ENCODE peak calls at places on chromosomes 6 and 20, in seven cellular contexts. J, M, N, P, Z, R and G are unnamed samples.

GRCh38 chr6:149897855-149898744 is at the start of gene RAET1E:
- DNase-seq in N (no peak), Z (no peak), P (no peak), M (no peak), R (no peak), J (no peak), G (no peak)

GRCh38 chr20:59567585-59568508 is 36.5 kb upstream of the PHACTR3 start:
- DNase-seq in R (no peak), J (no peak), N (no peak), Z (no peak), M (no peak), P (no peak), G (no peak)

GRCh38 chr20:39446397-39446796 is 484.3 kb downstream of the DHX35 start:
- DNase-seq in Z (no peak), M (no peak), N (no peak), P (no peak), R (no peak), J (no peak), G (no peak)

GRCh38 chr6:170057034-170057734 is 233.7 kb downstream of the DLL1 start:
- DNase-seq in P (no peak), R (no peak), Z (no peak), N (peak), M (no peak), J (no peak), G (no peak)

GRCh38 chr6:14177413-14178082 is 60.0 kb downstream of the CD83 start:
- DNase-seq in Z (no peak), M (no peak), P (no peak), N (no peak), R (no peak), J (no peak), G (no peak)

GRCh38 chr6:149356081-149356750 is 38.7 kb downstream of the TAB2 start:
- DNase-seq in P (no peak), M (no peak), J (no peak), N (no peak), R (no peak), Z (no peak), G (no peak)

GRCh38 chr6:16925461-16925860 is 164.2 kb upstream of the ATXN1 start:
- DNase-seq in Z (no peak), N (no peak), R (peak), P (no peak), J (no peak), M (no peak), G (no peak)

GRCh38 chr6:107853226-107853625 is 29.1 kb upstream of the SCML4 start:
- DNase-seq in N (no peak), P (no peak), Z (no peak), M (no peak), R (no peak), J (no peak), G (no peak)

GRCh38 chr6:81562169-81562568 is 190.3 kb downstream of the TENT5A start:
- DNase-seq in R (peak), J (peak), Z (no peak), M (no peak), P (peak), N (no peak), G (no peak)

GRCh38 chr6:168186438-168186837 is 107.4 kb upstream of the FRMD1 start:
- DNase-seq in M (no peak), R (no peak), J (no peak), Z (no peak), P (no peak), N (no peak), G (no peak)

GRCh38 chr20:52054123-52054522 is 137.5 kb downstream of the ZFP64 start:
- DNase-seq in J (no peak), R (no peak), P (no peak), Z (no peak), N (no peak), M (no peak), G (no peak)

GRCh38 chr6:89888871-89889270 is 5.4 kb upstream of the GJA10 start:
- DNase-seq in Z (no peak), R (no peak), P (no peak), M (no peak), N (no peak), J (no peak), G (no peak)

GRCh38 chr6:30143780-30144179 is 7.8 kb downstream of the TRIM40 start:
- DNase-seq in N (no peak), M (no peak), R (no peak), J (no peak), Z (no peak), P (no peak), G (no peak)

GRCh38 chr6:82337688-82338257 is 25.8 kb upstream of the TPBG start:
- DNase-seq in M (no peak), J (no peak), Z (no peak), P (no peak), R (no peak), N (no peak), G (no peak)

GRCh38 chr6:21342496-21342895 is 251.1 kb upstream of the SOX4 start:
- DNase-seq in N (no peak), P (no peak), J (no peak), M (no peak), R (peak), Z (no peak), G (no peak)

GRCh38 chr6:38027685-38028373 is 208.3 kb downstream of the ZFAND3 start:
- DNase-seq in M (no peak), P (no peak), N (no peak), J (no peak), R (peak), Z (no peak), G (no peak)

GRCh38 chr6:143176090-143177021 is 115.7 kb downstream of the AIG1 start:
- DNase-seq in M (no peak), J (no peak), Z (no peak), P (no peak), N (no peak), R (peak), G (peak)

GRCh38 chr20:16125810-16126209 is 447.4 kb downstream of the KIF16B start:
- DNase-seq in N (no peak), M (no peak), J (no peak), Z (no peak), P (no peak), R (peak), G (no peak)

GRCh38 chr6:912871-913663 is 220.1 kb upstream of the EXOC2 start:
- DNase-seq in P (peak), Z (no peak), J (peak), R (peak), M (no peak), N (no peak), G (no peak)

GRCh38 chr6:43115365-43115764 is 39.3 kb downstream of the PTK7 start:
- DNase-seq in N (no peak), Z (no peak), P (no peak), R (no peak), J (no peak), M (no peak), G (peak)

GRCh38 chr20:55095745-55096450 is 620.5 kb downstream of the DOK5 start:
- DNase-seq in N (no peak), P (no peak), M (no peak), R (no peak), J (no peak), Z (no peak), G (no peak)

GRCh38 chr20:64242003-64242796 is 13.3 kb upstream of the PCMTD2 start:
- DNase-seq in P (no peak), N (no peak), Z (no peak), M (no peak), J (no peak), R (no peak), G (peak)

GRCh38 chr20:50286609-50287008 is 96.0 kb downstream of the CEBPB start:
- DNase-seq in M (peak), P (no peak), N (no peak), Z (peak), R (peak), J (peak), G (no peak)

GRCh38 chr20:23050847-23051627 is 1.6 kb upstream of the THBD start:
- DNase-seq in N (no peak), P (no peak), Z (peak), J (peak), R (peak), M (peak), G (peak)

GRCh38 chr20:39886650-39887190 is 802.3 kb downstream of the MAFB start:
- DNase-seq in Z (peak), N (no peak), P (no peak), R (no peak), M (no peak), J (no peak), G (no peak)

GRCh38 chr6:138973481-138974140 is 14.4 kb downstream of the REPS1 start:
- DNase-seq in J (no peak), R (peak), M (no peak), N (no peak), Z (no peak), P (no peak), G (no peak)

GRCh38 chr20:8807480-8808179 is 261.3 kb upstream of the PLCB4 start:
- DNase-seq in M (no peak), Z (no peak), R (no peak), J (no peak), N (no peak), P (no peak), G (no peak)

GRCh38 chr20:12207875-12208274 is 290.2 kb downstream of the BTBD3 start:
- DNase-seq in Z (no peak), R (peak), P (peak), M (no peak), N (no peak), J (peak), G (no peak)

DNA sequence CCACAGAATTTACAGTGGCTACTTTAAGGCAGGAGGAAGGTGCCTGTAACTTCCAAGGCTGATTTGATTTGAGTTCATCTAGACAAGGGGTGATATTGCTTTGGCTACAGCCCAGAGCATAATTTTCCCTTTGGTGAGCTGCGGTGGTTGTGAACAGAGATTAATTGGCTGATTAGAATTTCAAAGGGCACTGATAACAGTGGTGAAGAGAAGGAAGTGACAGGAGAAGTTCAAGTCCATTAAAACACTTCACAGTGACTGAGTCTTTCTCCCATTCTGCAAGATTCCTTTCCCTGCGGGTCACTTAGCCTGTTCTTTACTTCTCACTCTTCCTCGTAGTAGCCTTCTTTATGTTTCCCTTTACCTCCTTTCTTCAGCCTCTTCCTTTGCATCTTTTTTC is 121.1 kb upstream of the SASH1 start:
- DNase-seq in N (no peak), P (no peak), M (no peak), J (no peak), Z (no peak), R (no peak), G (no peak)
- TF ChIP-seq CTCF in N (no peak), P (no peak), M (no peak), J (no peak), Z (no peak), R (no peak), G (no peak)

GRCh38 chr6:126553856-126554255 is 213.9 kb downstream of the CENPW start:
- DNase-seq in P (no peak), Z (no peak), M (no peak), J (no peak), N (no peak), R (peak), G (no peak)

GRCh38 chr6:126546771-126547170 is 206.9 kb downstream of the CENPW start:
- DNase-seq in R (peak), N (no peak), M (no peak), J (no peak), Z (no peak), P (no peak), G (no peak)

GRCh38 chr6:126548301-126548700 is 208.4 kb downstream of the CENPW start:
- DNase-seq in P (no peak), J (no peak), R (peak), M (no peak), Z (no peak), N (no peak), G (no peak)

GRCh38 chr6:126550323-126550722 is 210.4 kb downstream of the CENPW start:
- DNase-seq in P (peak), N (no peak), Z (no peak), J (no peak), R (no peak), M (no peak), G (no peak)
- TF ChIP-seq CTCF in P (peak), N (no peak), Z (no peak), J (no peak), R (no peak), M (peak), G (no peak)

DNA sequence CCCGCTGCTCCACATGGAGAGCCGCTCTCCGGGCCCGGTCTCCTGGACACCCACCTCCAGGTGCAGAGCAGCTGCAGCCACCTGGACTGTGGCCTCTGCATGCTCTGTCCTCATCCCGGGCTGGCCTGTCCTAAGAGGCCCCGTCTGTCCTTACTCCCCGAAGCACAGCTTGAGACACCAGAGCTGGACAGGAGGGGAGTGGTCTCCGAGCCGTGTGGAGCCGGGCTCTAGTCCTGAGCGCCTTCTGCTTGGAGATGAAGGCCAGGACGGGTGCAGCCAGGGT is 6.7 kb upstream of the NTSR1 start:
- DNase-seq in M (no peak), N (no peak), R (no peak), J (no peak), P (no peak), Z (no peak), G (no peak)
- TF ChIP-seq CTCF in M (no peak), N (no peak), R (no peak), J (no peak), P (no peak), Z (no peak), G (no peak)

GRCh38 chr20:33072813-33073212 is 6.6 kb upstream of the BPIFB4 start:
- DNase-seq in Z (no peak), J (no peak), M (no peak), N (no peak), R (no peak), P (no peak), G (no peak)

GRCh38 chr20:33074675-33075074 is 4.8 kb upstream of the BPIFB4 start:
- DNase-seq in R (no peak), M (no peak), Z (no peak), P (no peak), J (no peak), N (no peak), G (no peak)

GRCh38 chr20:33079267-33079666 is at the start of gene BPIFB4:
- DNase-seq in P (no peak), J (no peak), N (no peak), R (peak), Z (no peak), M (no peak), G (no peak)

GRCh38 chr20:33075281-33075680 is 4.2 kb upstream of the BPIFB4 start:
- DNase-seq in N (no peak), J (no peak), P (no peak), R (no peak), Z (no peak), M (no peak), G (no peak)

DNA sequence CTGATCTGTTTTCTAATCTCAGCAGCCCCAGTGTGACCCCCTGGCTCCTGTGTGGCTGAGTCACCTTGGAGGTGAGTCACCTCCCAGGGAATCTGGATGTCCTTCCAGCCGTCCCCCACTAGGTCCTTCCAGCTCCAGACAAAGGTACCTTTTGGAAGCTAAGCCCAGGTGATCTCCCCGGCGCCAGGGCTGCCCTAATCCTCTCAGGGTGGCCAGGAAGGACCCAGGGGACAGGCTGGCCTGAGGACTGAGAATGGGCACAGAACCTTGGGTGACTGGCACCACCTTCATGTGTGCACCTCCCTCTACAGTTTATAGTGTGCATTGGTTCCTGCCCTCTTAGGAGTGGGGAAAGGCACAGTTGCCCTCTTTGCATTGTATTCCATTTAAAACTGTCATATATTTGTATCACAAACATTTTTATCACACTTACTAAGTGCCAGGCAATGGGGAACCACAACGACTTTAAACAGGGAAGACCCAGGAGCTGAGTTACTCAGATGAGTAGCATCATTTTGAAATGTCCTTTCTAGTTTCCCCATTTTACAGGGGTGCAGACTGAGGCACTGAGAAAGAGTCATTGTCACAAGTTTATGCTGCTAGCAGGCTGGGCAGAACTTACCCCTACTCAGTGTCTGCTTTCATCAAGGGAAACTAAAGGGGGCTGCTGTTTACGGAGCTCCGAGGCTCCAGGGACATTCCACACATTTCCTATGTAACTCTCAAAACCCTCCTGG is 2.6 kb upstream of the BPIFB4 start:
- DNase-seq in J (peak), P (peak), R (no peak), M (no peak), N (no peak), Z (no peak), G (no peak)
- TF ChIP-seq CTCF in J (peak), P (peak), R (peak), M (peak), N (no peak), Z (no peak), G (peak)

GRCh38 chr20:577167-577791 is 32.8 kb downstream of the TCF15 start:
- DNase-seq in J (no peak), M (no peak), P (peak), Z (no peak), N (no peak), R (peak), G (no peak)
- TF ChIP-seq CTCF in J (no peak), M (peak), P (peak), Z (no peak), N (peak), R (peak), G (peak)

GRCh38 chr20:3670511-3670910 is 7.3 kb upstream of the GFRA4 start:
- DNase-seq in N (no peak), Z (no peak), R (no peak), M (no peak), P (no peak), J (no peak), G (no peak)
- TF ChIP-seq CTCF in N (no peak), Z (no peak), R (no peak), M (no peak), P (peak), J (no peak), G (peak)